ENCODE peak calls at places on chromosomes 4 and X, in nine cellular contexts. Q is HepG2, D is endothelial cell of umbilical vein, X is SK-N-SH, G is A549, N is K562, E is HCT116, S is H1, J is GM12878. C is an unnamed sample.

GRCh38 chrX:19869195-19869594 is 18.2 kb downstream of the SH3KBP1 start:
- DNase-seq in Q (no peak), D (no peak), X (no peak), G (no peak), N (no peak), E (no peak), S (no peak), J (no peak), C (peak)

GRCh38 chr4:184575306-184575705 is 73.9 kb downstream of the CASP3 start:
- DNase-seq in Q (no peak), D (peak), X (no peak), G (no peak), N (no peak), E (no peak), S (no peak), J (no peak), C (no peak)

GRCh38 chrX:150408007-150408406 is 44.9 kb downstream of the MAMLD1 start:
- DNase-seq in Q (no peak), D (no peak), X (no peak), G (no peak), N (no peak), E (no peak), S (no peak), J (no peak), C (no peak)

GRCh38 chrX:17375631-17376380 is 806 bp downstream of the NHS start:
- DNase-seq in Q (no peak), D (peak), X (peak), G (peak), N (no peak), E (no peak), S (peak), J (no peak), C (no peak)

GRCh38 chr4:87559090-87559837 is 30.1 kb upstream of the SPARCL1 start:
- DNase-seq in Q (no peak), D (no peak), X (peak), G (no peak), N (no peak), E (no peak), S (peak), J (peak), C (peak)

GRCh38 chrX:5683996-5684395 is 544.7 kb downstream of the NLGN4X start:
- DNase-seq in Q (no peak), D (no peak), X (no peak), G (no peak), N (no peak), E (no peak), S (no peak), J (no peak), C (no peak)

GRCh38 chrX:37871626-37872302 is 24.4 kb upstream of the DYNLT3 start:
- DNase-seq in Q (no peak), D (peak), X (no peak), G (peak), N (peak), E (peak), S (no peak), J (no peak), C (peak)

GRCh38 chrX:5632061-5632614 is 596.5 kb downstream of the NLGN4X start:
- DNase-seq in Q (no peak), D (no peak), X (no peak), G (no peak), N (no peak), E (no peak), S (no peak), J (no peak), C (no peak)

GRCh38 chr4:89410687-89411086 is 103.1 kb upstream of the GPRIN3 start:
- DNase-seq in Q (no peak), D (no peak), X (no peak), G (no peak), N (no peak), E (no peak), S (no peak), J (no peak), C (no peak)

DNA sequence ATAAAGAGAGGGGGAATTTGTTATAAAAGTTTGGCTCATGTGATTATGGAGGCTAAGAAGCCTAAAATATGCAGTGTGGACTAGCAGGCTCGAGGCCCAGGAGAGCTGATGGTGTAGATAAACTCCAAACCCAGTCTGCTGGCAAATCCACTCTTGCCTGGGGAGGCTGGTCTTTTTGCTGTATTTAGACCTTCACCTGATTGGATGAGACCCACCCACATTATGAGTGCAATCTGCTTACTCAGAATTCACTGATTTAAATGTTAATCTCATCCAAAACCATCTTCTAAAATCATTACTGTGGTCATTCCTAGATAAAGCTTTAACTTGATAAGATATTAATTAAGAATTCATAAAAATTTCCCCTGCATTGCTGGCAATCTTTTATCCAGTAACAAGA is 473.2 kb downstream of the TMA16 start:
- DNase-seq in Q (no peak), D (no peak), X (no peak), G (no peak), N (no peak), E (no peak), S (no peak), J (no peak), C (no peak)
- H3K4me3 ChIP-seq in Q (no peak), D (no peak), X (no peak), G (no peak), N (no peak), E (no peak), S (no peak), J (no peak), C (no peak)

DNA sequence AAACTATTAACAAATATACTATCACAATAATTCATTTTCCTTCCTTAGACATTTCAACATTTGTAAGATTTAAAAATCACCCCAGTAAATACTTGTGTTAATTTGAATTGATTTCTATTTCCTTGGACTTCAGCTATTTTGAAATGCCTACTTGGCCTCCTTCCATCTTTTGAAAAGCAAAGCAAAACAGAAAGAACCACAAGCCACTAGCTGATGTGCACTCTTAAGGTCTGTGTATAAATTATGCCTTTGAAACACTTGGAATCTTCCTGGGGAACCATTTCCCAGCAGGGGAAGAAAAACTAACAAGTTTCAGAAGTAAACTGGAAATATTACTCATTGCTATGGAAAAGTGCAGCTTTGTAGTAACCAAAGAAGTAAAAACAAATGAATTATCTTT is 139.8 kb downstream of the CLCN4 start:
- DNase-seq in Q (no peak), D (no peak), X (no peak), G (no peak), N (no peak), E (no peak), S (no peak), J (no peak), C (no peak)
- TF ChIP-seq MAX in Q (no peak), D (no peak), X (no peak), G (no peak), N (no peak), E (no peak), S (no peak), J (no peak), C (no peak)

DNA sequence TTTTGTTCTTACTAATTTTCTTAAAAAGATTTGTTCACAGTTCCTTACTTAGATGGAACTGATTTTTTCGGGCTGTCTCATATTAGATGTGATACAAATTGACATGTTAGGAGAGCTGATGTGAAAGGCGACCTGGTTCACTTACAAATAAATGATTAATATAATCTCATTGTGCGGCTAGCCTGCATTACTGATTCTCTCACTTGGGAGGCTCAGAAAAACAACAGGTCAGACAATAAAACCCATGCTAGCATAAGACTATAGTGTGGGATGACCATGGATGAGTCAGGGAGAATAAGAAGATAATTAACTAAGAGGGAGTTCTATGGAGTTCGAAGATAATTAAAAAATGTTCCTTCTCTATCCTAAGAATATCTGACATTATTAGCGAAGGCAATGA is 40.8 kb downstream of the RTL9 start:
- DNase-seq in Q (no peak), D (no peak), X (no peak), G (no peak), N (no peak), E (no peak), S (no peak), J (no peak), C (no peak)
- H3K4me3 ChIP-seq in Q (no peak), D (no peak), X (no peak), G (no peak), N (no peak), E (no peak), S (no peak), J (no peak), C (no peak)

DNA sequence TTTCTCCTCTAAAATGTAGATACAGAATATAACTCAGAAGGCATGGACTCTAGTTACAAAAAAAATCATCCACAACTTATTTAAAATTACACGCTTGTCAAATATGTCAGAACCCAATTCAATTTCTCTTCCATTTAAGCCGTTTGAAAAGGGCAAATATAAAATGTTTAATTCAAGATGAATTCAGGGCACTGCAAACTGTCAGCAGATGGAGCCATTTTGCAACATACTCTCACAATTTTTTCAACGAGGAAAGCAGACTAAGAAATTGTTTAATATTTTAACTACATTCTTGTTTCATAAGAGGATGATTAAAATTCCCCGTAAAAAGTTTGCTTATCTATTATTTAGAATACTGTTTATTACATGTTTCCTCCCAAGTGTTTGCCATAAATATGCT is 321.3 kb upstream of the CPXCR1 start:
- DNase-seq in Q (peak), D (peak), X (no peak), G (no peak), N (no peak), E (no peak), S (no peak), J (no peak), C (peak)
- TF ChIP-seq MAX in Q (no peak), D (no peak), X (no peak), G (no peak), N (no peak), E (no peak), S (no peak), J (no peak), C (no peak)

GRCh38 chr4:54231419-54232150 is 2.5 kb downstream of the PDGFRA start:
- DNase-seq in Q (no peak), D (no peak), X (peak), G (no peak), N (no peak), E (no peak), S (peak), J (no peak), C (no peak)
- H3K4me3 ChIP-seq in Q (no peak), D (no peak), X (peak), G (peak), N (no peak), E (no peak), S (peak), J (no peak), C (no peak)

GRCh38 chr4:111037591-111037990 is 414.7 kb upstream of the PITX2 start:
- DNase-seq in Q (no peak), D (no peak), X (no peak), G (no peak), N (no peak), E (no peak), S (no peak), J (no peak), C (no peak)
- TF ChIP-seq MAX in Q (no peak), D (no peak), X (no peak), G (no peak), N (no peak), E (no peak), S (no peak), J (no peak), C (no peak)

DNA sequence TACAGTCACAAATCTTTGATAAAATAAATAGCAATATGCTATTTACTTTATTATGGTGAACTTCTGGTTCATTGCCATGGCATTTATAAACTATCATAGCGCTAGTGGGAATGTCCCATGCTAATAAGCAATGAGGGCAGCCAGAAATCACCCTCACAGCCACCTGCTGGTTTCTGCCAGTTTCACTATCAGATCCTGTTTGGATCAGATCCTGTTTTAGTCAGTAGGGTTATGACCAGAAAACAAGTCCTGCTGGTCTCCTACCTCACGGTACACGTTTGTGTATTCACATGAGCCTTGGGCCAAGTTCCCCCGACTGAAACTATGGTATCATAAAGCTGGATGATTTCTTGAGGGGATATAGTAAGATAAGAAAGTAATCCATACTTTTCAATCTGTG is 17.7 kb downstream of the FOXR2 start:
- DNase-seq in Q (no peak), D (no peak), X (no peak), G (no peak), N (no peak), E (no peak), S (no peak), J (peak), C (no peak)
- H3K4me3 ChIP-seq in Q (no peak), D (no peak), X (no peak), G (no peak), N (no peak), E (no peak), S (no peak), J (no peak), C (no peak)

DNA sequence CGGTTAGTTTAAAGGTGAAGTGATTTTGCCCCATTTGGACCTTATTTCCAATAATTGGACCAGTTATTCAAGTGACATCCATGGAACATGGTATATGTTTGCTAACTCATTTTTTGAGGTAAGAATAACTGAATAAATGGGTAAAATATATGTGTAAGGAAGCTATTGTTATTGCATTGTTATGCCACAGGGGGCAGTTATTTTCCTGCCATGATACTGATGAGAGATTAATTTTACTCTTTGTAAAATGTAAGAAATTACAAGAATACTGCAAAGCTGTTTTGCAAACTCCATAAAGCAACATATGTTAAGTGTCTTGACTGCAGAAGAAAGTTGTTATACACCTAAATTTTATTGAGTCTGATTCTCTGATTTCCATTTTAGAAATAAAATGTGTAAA is 114.0 kb downstream of the IL1RAPL1 start:
- DNase-seq in Q (no peak), D (no peak), X (no peak), G (no peak), N (no peak), E (no peak), S (no peak), J (no peak), C (no peak)
- TF ChIP-seq MAX in Q (no peak), D (no peak), X (no peak), G (no peak), N (no peak), E (no peak), S (no peak), J (no peak), C (no peak)

GRCh38 chrX:71618303-71618721 is at the start of gene CXCR3:
- DNase-seq in Q (no peak), D (no peak), X (no peak), G (no peak), N (no peak), E (no peak), S (no peak), J (peak), C (peak)

GRCh38 chrX:71618787-71619186 is 476 bp upstream of the CXCR3 start:
- DNase-seq in Q (no peak), D (no peak), X (no peak), G (no peak), N (no peak), E (no peak), S (no peak), J (no peak), C (no peak)

GRCh38 chrX:71619193-71619592 is 882 bp upstream of the CXCR3 start:
- DNase-seq in Q (no peak), D (no peak), X (no peak), G (no peak), N (no peak), E (no peak), S (no peak), J (no peak), C (peak)

GRCh38 chrX:71616672-71617529 is 1.4 kb downstream of the CXCR3 start:
- DNase-seq in Q (peak), D (no peak), X (peak), G (no peak), N (no peak), E (no peak), S (no peak), J (no peak), C (peak)

GRCh38 chrX:71617742-71618141 is 569 bp downstream of the CXCR3 start:
- DNase-seq in Q (no peak), D (no peak), X (no peak), G (no peak), N (no peak), E (no peak), S (no peak), J (no peak), C (peak)
- H3K4me3 ChIP-seq in Q (peak), D (no peak), X (no peak), G (no peak), N (no peak), E (no peak), S (no peak), J (peak), C (no peak)

GRCh38 chr4:173254646-173255045 is 79.5 kb downstream of the HMGB2 start:
- DNase-seq in Q (no peak), D (no peak), X (no peak), G (no peak), N (no peak), E (no peak), S (no peak), J (no peak), C (no peak)
- TF ChIP-seq MAX in Q (no peak), D (no peak), X (no peak), G (no peak), N (no peak), E (no peak), S (no peak), J (no peak), C (no peak)

C was measured in NB4.